ENCODE peak calls at places on chromosomes 4 and X, in ten cellular contexts. M is RPMI7951; D is lung microvascular endothelial cell; C is stimulated activated CD4-positive, alpha-beta T cell treated with anti-CD3 and anti-CD28 coated beads, Interleukin-4, amount 100 ng/mL, for 1 hour; U is nephron progenitor cell; S is CD8-positive, alpha-beta T cell; R is PC-3; Z is NCI-H1092 treated with DMSO at 0.1 percent for 48 hours; B is H7; J is thoracic aorta. F is an unnamed sample.
A peak's percentile ranks its signal among the peaks of the same experiment; 100 is the strongest.

GRCh38 chrX:1391707-1392375 is at the start of gene SLC25A6:
- DNase-seq in R (peak; percentile 94), U (peak; percentile 99), Z (no peak), B (peak; percentile 100), S (peak; percentile 99), M (peak; percentile 91), D (peak; percentile 96), C (peak; percentile 100), J (peak; percentile 89), F (no peak)

GRCh38 chr4:37717575-37717974 is 31.4 kb upstream of the RELL1 start:
- DNase-seq in S (no peak), M (peak; percentile 78), D (peak; percentile 35), U (no peak), Z (no peak), C (no peak), J (no peak), R (peak; percentile 52), B (no peak), F (no peak)

GRCh38 chr4:35063171-35063570 is 1181.1 kb downstream of the ARAP2 start:
- DNase-seq in Z (no peak), S (no peak), R (no peak), C (no peak), M (no peak), D (no peak), B (no peak), U (no peak), J (no peak), F (no peak)

GRCh38 chr4:85210353-85210752 is 243.9 kb upstream of the WDFY3 start:
- DNase-seq in Z (no peak), M (peak; percentile 68), B (no peak), D (no peak), C (no peak), S (no peak), R (peak; percentile 86), U (no peak), J (no peak), F (no peak)

GRCh38 chr4:145179201-145179860 is 1.1 kb downstream of the OTUD4 start:
- DNase-seq in B (peak; percentile 69), C (peak; percentile 77), S (peak; percentile 74), Z (no peak), U (peak; percentile 53), M (peak; percentile 54), D (peak; percentile 78), R (peak; percentile 65), J (no peak), F (peak; percentile 72)

GRCh38 chrX:109890910-109891502 is 111.9 kb upstream of the TMEM164 start:
- DNase-seq in M (peak; percentile 39), Z (peak; percentile 56), R (peak; percentile 74), U (peak; percentile 79), B (peak; percentile 74), S (peak; percentile 38), C (peak; percentile 29), J (no peak), D (peak; percentile 67), F (peak; percentile 9)

GRCh38 chr4:80202784-80203553 is 5.7 kb downstream of the PRDM8 start:
- DNase-seq in R (no peak), C (peak; percentile 49), J (no peak), D (peak; percentile 27), Z (peak; percentile 51), B (peak; percentile 85), S (peak; percentile 51), U (peak; percentile 62), M (peak; percentile 53), F (peak; percentile 68)

GRCh38 chr4:126558596-126558995 is 1074.2 kb upstream of the INTU start:
- DNase-seq in D (no peak), M (no peak), J (no peak), B (no peak), U (no peak), C (no peak), R (no peak), S (no peak), Z (no peak), F (no peak)

GRCh38 chrX:116873678-116874077 is 410.9 kb upstream of the CT83 start:
- DNase-seq in B (no peak), M (no peak), C (no peak), D (no peak), Z (no peak), S (no peak), J (no peak), U (no peak), R (peak; percentile 42), F (no peak)

GRCh38 chrX:13649823-13650222 is 3.1 kb upstream of the TCEANC start:
- DNase-seq in U (no peak), D (peak; percentile 45), B (no peak), S (no peak), C (no peak), M (no peak), R (no peak), Z (no peak), J (no peak), F (no peak)

GRCh38 chr4:45241976-45242375 is 515.6 kb upstream of the GNPDA2 start:
- DNase-seq in D (peak; percentile 1), U (no peak), M (no peak), C (no peak), B (no peak), Z (no peak), R (peak; percentile 65), J (no peak), S (no peak), F (no peak)

GRCh38 chr4:38378478-38378877 is 285.5 kb upstream of the KLF3 start:
- DNase-seq in B (no peak), J (no peak), S (no peak), Z (no peak), M (no peak), C (no peak), U (no peak), D (no peak), R (no peak), F (no peak)

GRCh38 chr4:143486314-143486713 is 27.2 kb upstream of the SMARCA5 start:
- DNase-seq in S (no peak), Z (no peak), D (no peak), M (no peak), R (peak; percentile 61), U (no peak), C (no peak), B (no peak), J (no peak), F (no peak)

GRCh38 chr4:114026447-114026846 is 47.0 kb upstream of the ARSJ start:
- DNase-seq in Z (no peak), U (no peak), M (no peak), D (no peak), C (no peak), R (no peak), S (no peak), J (no peak), B (no peak), F (no peak)

GRCh38 chr4:94274912-94275311 is 67.2 kb downstream of the SMARCAD1 start:
- DNase-seq in S (no peak), R (peak; percentile 46), U (no peak), J (no peak), C (no peak), Z (no peak), M (no peak), D (no peak), B (no peak), F (no peak)

GRCh38 chr4:167100120-167100519 is 134.2 kb downstream of the SPOCK3 start:
- DNase-seq in B (no peak), C (no peak), R (peak; percentile 73), S (no peak), Z (peak; percentile 27), M (no peak), D (peak; percentile 8), U (no peak), J (no peak), F (no peak)

GRCh38 chrX:39196192-39197102 is 395.2 kb downstream of the MID1IP1 start:
- DNase-seq in M (peak; percentile 99), J (no peak), B (no peak), D (no peak), R (peak; percentile 71), U (no peak), C (peak; percentile 10), S (peak; percentile 27), Z (peak; percentile 19), F (no peak)

GRCh38 chrX:18702362-18703195 is 4.9 kb upstream of the PPEF1 start:
- DNase-seq in D (peak; percentile 64), Z (no peak), R (peak; percentile 80), M (peak; percentile 57), C (no peak), B (no peak), S (no peak), J (no peak), U (no peak), F (no peak)

GRCh38 chrX:103254171-103254824 is 657 bp downstream of the TCEAL8 start:
- DNase-seq in B (peak; percentile 56), R (peak; percentile 40), Z (peak; percentile 59), C (peak; percentile 16), M (peak; percentile 16), U (peak; percentile 71), J (no peak), D (peak; percentile 23), S (peak; percentile 30), F (peak; percentile 28)

GRCh38 chr4:37976513-37976912 is 16.3 kb downstream of the PTTG2 start:
- DNase-seq in J (no peak), B (no peak), D (no peak), M (no peak), S (no peak), R (no peak), U (no peak), Z (no peak), C (no peak), F (no peak)

GRCh38 chr4:153489856-153490558 is 23.8 kb downstream of the TMEM131L start:
- DNase-seq in B (no peak), J (no peak), D (peak; percentile 92), C (no peak), M (no peak), U (no peak), R (peak; percentile 44), Z (no peak), S (no peak), F (no peak)

GRCh38 chrX:34467437-34467836 is 189.6 kb downstream of the TMEM47 start:
- DNase-seq in D (peak; percentile 25), Z (no peak), J (no peak), B (no peak), R (no peak), C (no peak), M (no peak), U (no peak), S (no peak), F (no peak)

GRCh38 chr4:166459616-166460015 is 586.6 kb downstream of the TLL1 start:
- DNase-seq in S (no peak), U (no peak), D (no peak), C (no peak), Z (no peak), J (no peak), R (peak; percentile 30), M (no peak), B (no peak), F (no peak)

GRCh38 chrX:148929686-148930085 is 429.3 kb downstream of the AFF2 start:
- DNase-seq in U (no peak), J (no peak), B (no peak), D (no peak), Z (no peak), M (peak; percentile 90), R (no peak), S (no peak), C (no peak), F (no peak)

F was measured in stimulated activated naive CD4-positive, alpha-beta T cell.